ENCODE peak calls at places on chromosomes 6 and 20, in nine cellular contexts. One of them, this sample, is unnamed.

GRCh38 chr6:37160922-37161778 is 8.8 kb upstream of the PIM1 start:
- DNase-seq in cardiac muscle cell: no peak
- DNase-seq in EL: peak; percentile 23
- DNase-seq in bronchial epithelial cell: no peak
- DNase-seq in pons: peak; percentile 55
- DNase-seq in NCI-H446 treated with DMSO at 0.1 percent for 48 hours: no peak
- DNase-seq in GM19239: no peak
- DNase-seq in stimulated activated CD4-positive, alpha-beta T cell treated with anti-CD3 and anti-CD28 coated beads, Interleukin-15, amount 100 ng/mL, for 1 hour: no peak
- DNase-seq in Caki2: no peak
- DNase-seq in this sample: no peak

GRCh38 chr6:46734867-46735719 is at the start of gene PLA2G7:
- DNase-seq in cardiac muscle cell: peak; percentile 62
- DNase-seq in EL: peak; percentile 7
- DNase-seq in bronchial epithelial cell: peak; percentile 19
- DNase-seq in pons: peak; percentile 12
- DNase-seq in NCI-H446 treated with DMSO at 0.1 percent for 48 hours: no peak
- DNase-seq in GM19239: no peak
- DNase-seq in stimulated activated CD4-positive, alpha-beta T cell treated with anti-CD3 and anti-CD28 coated beads, Interleukin-15, amount 100 ng/mL, for 1 hour: no peak
- DNase-seq in Caki2: peak; percentile 18
- DNase-seq in this sample: no peak

GRCh38 chr6:145339089-145339488 is 396.2 kb downstream of the EPM2A start:
- DNase-seq in cardiac muscle cell: no peak
- DNase-seq in EL: no peak
- DNase-seq in bronchial epithelial cell: peak; percentile 72
- DNase-seq in pons: no peak
- DNase-seq in NCI-H446 treated with DMSO at 0.1 percent for 48 hours: no peak
- DNase-seq in GM19239: no peak
- DNase-seq in stimulated activated CD4-positive, alpha-beta T cell treated with anti-CD3 and anti-CD28 coated beads, Interleukin-15, amount 100 ng/mL, for 1 hour: no peak
- DNase-seq in Caki2: no peak
- DNase-seq in this sample: no peak

GRCh38 chr6:73733791-73734190 is 37.8 kb downstream of the CD109 start:
- DNase-seq in cardiac muscle cell: no peak
- DNase-seq in EL: no peak
- DNase-seq in bronchial epithelial cell: no peak
- DNase-seq in pons: no peak
- DNase-seq in NCI-H446 treated with DMSO at 0.1 percent for 48 hours: no peak
- DNase-seq in GM19239: no peak
- DNase-seq in stimulated activated CD4-positive, alpha-beta T cell treated with anti-CD3 and anti-CD28 coated beads, Interleukin-15, amount 100 ng/mL, for 1 hour: no peak
- DNase-seq in Caki2: no peak
- DNase-seq in this sample: no peak

GRCh38 chr6:44415424-44415823 is 27.9 kb downstream of the CDC5L start:
- DNase-seq in cardiac muscle cell: no peak
- DNase-seq in EL: no peak
- DNase-seq in bronchial epithelial cell: peak; percentile 7
- DNase-seq in pons: no peak
- DNase-seq in NCI-H446 treated with DMSO at 0.1 percent for 48 hours: no peak
- DNase-seq in GM19239: no peak
- DNase-seq in stimulated activated CD4-positive, alpha-beta T cell treated with anti-CD3 and anti-CD28 coated beads, Interleukin-15, amount 100 ng/mL, for 1 hour: no peak
- DNase-seq in Caki2: no peak
- DNase-seq in this sample: no peak

GRCh38 chr6:112050417-112050816 is 3.5 kb upstream of the CCN6 start:
- DNase-seq in cardiac muscle cell: no peak
- DNase-seq in EL: no peak
- DNase-seq in bronchial epithelial cell: no peak
- DNase-seq in pons: no peak
- DNase-seq in NCI-H446 treated with DMSO at 0.1 percent for 48 hours: no peak
- DNase-seq in GM19239: no peak
- DNase-seq in stimulated activated CD4-positive, alpha-beta T cell treated with anti-CD3 and anti-CD28 coated beads, Interleukin-15, amount 100 ng/mL, for 1 hour: no peak
- DNase-seq in Caki2: no peak
- DNase-seq in this sample: no peak

GRCh38 chr20:2767768-2768631 is 32.4 kb downstream of the CPXM1 start:
- DNase-seq in cardiac muscle cell: no peak
- DNase-seq in EL: peak; percentile 39
- DNase-seq in bronchial epithelial cell: peak; percentile 75
- DNase-seq in pons: no peak
- DNase-seq in NCI-H446 treated with DMSO at 0.1 percent for 48 hours: no peak
- DNase-seq in GM19239: no peak
- DNase-seq in stimulated activated CD4-positive, alpha-beta T cell treated with anti-CD3 and anti-CD28 coated beads, Interleukin-15, amount 100 ng/mL, for 1 hour: no peak
- DNase-seq in Caki2: no peak
- DNase-seq in this sample: no peak

GRCh38 chr6:72963946-72964345 is 261.4 kb downstream of the KHDC1L start:
- DNase-seq in cardiac muscle cell: no peak
- DNase-seq in EL: peak; percentile 12
- DNase-seq in bronchial epithelial cell: peak; percentile 57
- DNase-seq in pons: no peak
- DNase-seq in NCI-H446 treated with DMSO at 0.1 percent for 48 hours: no peak
- DNase-seq in GM19239: no peak
- DNase-seq in stimulated activated CD4-positive, alpha-beta T cell treated with anti-CD3 and anti-CD28 coated beads, Interleukin-15, amount 100 ng/mL, for 1 hour: no peak
- DNase-seq in Caki2: no peak
- DNase-seq in this sample: no peak

This sample was measured in NCI-H1694.